ENCODE peak calls at places on chromosomes 16 and 17, in five cellular contexts. One of them, this sample, is unnamed.

GRCh38 chr16:80092686-80093085 is 448.1 kb upstream of the DYNLRB2 start:
- DNase-seq in effector memory CD4-positive, alpha-beta T cell: no peak
- DNase-seq in neuronal stem cell: no peak
- DNase-seq in right lobe of liver: no peak
- DNase-seq in AG04450: no peak
- DNase-seq in this sample: no peak

GRCh38 chr17:16926591-16927451 is 45.1 kb downstream of the TNFRSF13B start:
- DNase-seq in effector memory CD4-positive, alpha-beta T cell: no peak
- DNase-seq in neuronal stem cell: no peak
- DNase-seq in right lobe of liver: peak; percentile 33
- DNase-seq in AG04450: no peak
- DNase-seq in this sample: no peak

GRCh38 chr17:31508310-31509094 is 117.0 kb downstream of the RAB11FIP4 start:
- DNase-seq in effector memory CD4-positive, alpha-beta T cell: peak; percentile 40
- DNase-seq in neuronal stem cell: no peak
- DNase-seq in right lobe of liver: no peak
- DNase-seq in AG04450: no peak
- DNase-seq in this sample: peak; percentile 95

GRCh38 chr16:68231384-68232136 is 4.4 kb downstream of the ESRP2 start:
- DNase-seq in effector memory CD4-positive, alpha-beta T cell: no peak
- DNase-seq in neuronal stem cell: no peak
- DNase-seq in right lobe of liver: no peak
- DNase-seq in AG04450: no peak
- DNase-seq in this sample: no peak

GRCh38 chr16:89172171-89172900 is 788 bp downstream of the CDH15 start:
- DNase-seq in effector memory CD4-positive, alpha-beta T cell: no peak
- DNase-seq in neuronal stem cell: no peak
- DNase-seq in right lobe of liver: no peak
- DNase-seq in AG04450: no peak
- DNase-seq in this sample: no peak

GRCh38 chr17:15090533-15090932 is 174.6 kb downstream of the PMP22 start:
- DNase-seq in effector memory CD4-positive, alpha-beta T cell: no peak
- DNase-seq in neuronal stem cell: no peak
- DNase-seq in right lobe of liver: no peak
- DNase-seq in AG04450: no peak
- DNase-seq in this sample: no peak

GRCh38 chr17:59451706-59452105 is 113.7 kb upstream of the DHX40 start:
- DNase-seq in effector memory CD4-positive, alpha-beta T cell: no peak
- DNase-seq in neuronal stem cell: no peak
- DNase-seq in right lobe of liver: no peak
- DNase-seq in AG04450: no peak
- DNase-seq in this sample: no peak

GRCh38 chr16:84526794-84527485 is 22.5 kb upstream of the MEAK7 start:
- DNase-seq in effector memory CD4-positive, alpha-beta T cell: no peak
- DNase-seq in neuronal stem cell: peak; percentile 44
- DNase-seq in right lobe of liver: no peak
- DNase-seq in AG04450: no peak
- DNase-seq in this sample: no peak

GRCh38 chr16:12092347-12092882 is 115.9 kb downstream of the SNX29 start:
- DNase-seq in effector memory CD4-positive, alpha-beta T cell: no peak
- DNase-seq in neuronal stem cell: no peak
- DNase-seq in right lobe of liver: no peak
- DNase-seq in AG04450: peak; percentile 79
- DNase-seq in this sample: no peak

GRCh38 chr16:23876256-23876896 is 40.6 kb downstream of the PRKCB start:
- DNase-seq in effector memory CD4-positive, alpha-beta T cell: no peak
- DNase-seq in neuronal stem cell: no peak
- DNase-seq in right lobe of liver: no peak
- DNase-seq in AG04450: no peak
- DNase-seq in this sample: no peak
- H3K27ac ChIP-seq in effector memory CD4-positive, alpha-beta T cell: no peak overlapping the region
- H3K27ac ChIP-seq in neuronal stem cell: no peak overlapping the region
- H3K27ac ChIP-seq in right lobe of liver: no peak overlapping the region
- H3K27ac ChIP-seq in AG04450: no peak overlapping the region
- H3K27ac ChIP-seq in this sample: no peak overlapping the region

DNA sequence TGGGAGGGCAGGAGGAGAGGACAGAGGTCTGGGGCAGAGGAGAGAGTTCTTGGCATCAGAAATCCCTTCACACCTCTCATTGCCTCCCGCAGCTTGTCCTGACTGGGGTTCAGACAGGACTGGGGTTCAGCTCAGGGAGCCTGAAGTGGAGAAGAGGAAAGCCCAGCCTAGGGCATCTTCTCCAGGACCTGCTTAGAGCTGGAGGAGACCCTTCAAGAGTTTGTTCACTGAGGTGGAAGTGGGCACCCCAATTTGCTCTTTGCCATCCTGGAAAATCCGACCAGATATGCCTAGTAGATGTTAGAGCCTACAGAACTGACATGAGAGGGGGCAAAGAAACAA is 2.0 kb downstream of the HOXB3 start:
- DNase-seq in effector memory CD4-positive, alpha-beta T cell: no peak
- DNase-seq in neuronal stem cell: no peak
- DNase-seq in right lobe of liver: no peak
- DNase-seq in AG04450: no peak
- DNase-seq in this sample: no peak
- H3K27me3 ChIP-seq in effector memory CD4-positive, alpha-beta T cell: peaks cover 19% of the 10 kb centered on the region
- H3K27me3 ChIP-seq in neuronal stem cell: peaks cover 100% of the 10 kb centered on the region
- H3K27me3 ChIP-seq in right lobe of liver: peaks cover 47% of the 10 kb centered on the region
- H3K27me3 ChIP-seq in AG04450: no peaks in the 10 kb centered on the region
- H3K27me3 ChIP-seq in this sample: peaks cover 50% of the 10 kb centered on the region

DNA sequence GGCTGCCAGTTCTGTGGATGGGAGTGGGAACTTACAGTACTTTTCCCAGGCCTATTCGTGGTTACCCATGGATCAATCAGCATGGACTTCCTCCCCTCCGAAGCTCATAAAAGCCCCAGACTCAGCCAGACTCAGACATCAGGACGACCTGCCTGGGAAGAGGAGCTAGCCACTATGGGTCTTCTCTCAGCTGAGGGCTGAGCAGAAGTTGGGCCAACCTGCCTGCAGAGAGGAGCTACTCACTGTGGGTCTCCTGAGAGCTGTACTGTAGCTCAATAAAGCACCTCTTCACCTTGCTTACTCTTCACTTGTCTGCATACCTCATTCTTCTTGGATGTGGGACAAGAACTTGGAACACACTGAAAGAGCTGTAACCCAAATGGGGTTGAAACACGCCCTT is 73.0 kb upstream of the BRD7 start:
- DNase-seq in effector memory CD4-positive, alpha-beta T cell: no peak
- DNase-seq in neuronal stem cell: no peak
- DNase-seq in right lobe of liver: peak; percentile 23
- DNase-seq in AG04450: no peak
- DNase-seq in this sample: no peak
- H3K27ac ChIP-seq in effector memory CD4-positive, alpha-beta T cell: no peak overlapping the region
- H3K27ac ChIP-seq in neuronal stem cell: no peak overlapping the region
- H3K27ac ChIP-seq in right lobe of liver: no peak overlapping the region
- H3K27ac ChIP-seq in AG04450: no peak overlapping the region
- H3K27ac ChIP-seq in this sample: no peak overlapping the region

GRCh38 chr17:1992541-1992940 is 32.6 kb downstream of the RTN4RL1 start:
- DNase-seq in effector memory CD4-positive, alpha-beta T cell: no peak
- DNase-seq in neuronal stem cell: no peak
- DNase-seq in right lobe of liver: no peak
- DNase-seq in AG04450: no peak
- DNase-seq in this sample: no peak

GRCh38 chr17:1996243-1997145 is 28.6 kb downstream of the RTN4RL1 start:
- DNase-seq in effector memory CD4-positive, alpha-beta T cell: no peak
- DNase-seq in neuronal stem cell: no peak
- DNase-seq in right lobe of liver: no peak
- DNase-seq in AG04450: no peak
- DNase-seq in this sample: no peak

GRCh38 chr17:1997146-1997586 is 28.0 kb downstream of the RTN4RL1 start:
- DNase-seq in effector memory CD4-positive, alpha-beta T cell: no peak
- DNase-seq in neuronal stem cell: no peak
- DNase-seq in right lobe of liver: peak; percentile 74
- DNase-seq in AG04450: no peak
- DNase-seq in this sample: no peak

GRCh38 chr17:1995321-1996242 is 29.6 kb downstream of the RTN4RL1 start:
- DNase-seq in effector memory CD4-positive, alpha-beta T cell: no peak
- DNase-seq in neuronal stem cell: no peak
- DNase-seq in right lobe of liver: no peak
- DNase-seq in AG04450: no peak
- DNase-seq in this sample: no peak

DNA sequence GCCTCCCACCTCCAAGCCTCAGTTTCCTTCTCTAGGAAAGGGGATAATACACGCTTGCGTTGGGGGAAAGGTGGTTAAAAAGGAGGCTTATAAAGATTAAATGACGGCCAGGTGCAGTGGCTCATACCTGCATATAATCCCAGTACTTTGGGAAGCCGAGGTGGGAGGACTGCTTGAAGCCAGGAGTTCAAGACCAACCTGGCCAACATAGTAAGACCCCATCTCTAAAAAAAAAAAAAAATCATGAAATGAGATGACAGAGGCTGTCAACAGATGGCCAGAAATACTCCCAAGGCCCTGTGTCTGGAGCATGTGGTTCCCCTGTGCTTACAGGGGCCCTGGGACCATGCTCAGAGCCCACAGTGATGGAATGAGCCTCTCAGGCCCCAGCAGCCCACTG is 30.4 kb downstream of the RTN4RL1 start:
- DNase-seq in effector memory CD4-positive, alpha-beta T cell: no peak
- DNase-seq in neuronal stem cell: no peak
- DNase-seq in right lobe of liver: no peak
- DNase-seq in AG04450: no peak
- DNase-seq in this sample: no peak
- H3K27me3 ChIP-seq in effector memory CD4-positive, alpha-beta T cell: peaks cover 8% of the 10 kb centered on the region
- H3K27me3 ChIP-seq in neuronal stem cell: no peaks in the 10 kb centered on the region
- H3K27me3 ChIP-seq in right lobe of liver: no peaks in the 10 kb centered on the region
- H3K27me3 ChIP-seq in AG04450: peaks cover 10% of the 10 kb centered on the region
- H3K27me3 ChIP-seq in this sample: peaks cover 7% of the 10 kb centered on the region

GRCh38 chr16:28146536-28146935 is 65.2 kb downstream of the XPO6 start:
- DNase-seq in effector memory CD4-positive, alpha-beta T cell: no peak
- DNase-seq in neuronal stem cell: no peak
- DNase-seq in right lobe of liver: no peak
- DNase-seq in AG04450: no peak
- DNase-seq in this sample: no peak

GRCh38 chr16:28151180-28151579 is 60.6 kb downstream of the XPO6 start:
- DNase-seq in effector memory CD4-positive, alpha-beta T cell: no peak
- DNase-seq in neuronal stem cell: no peak
- DNase-seq in right lobe of liver: no peak
- DNase-seq in AG04450: no peak
- DNase-seq in this sample: no peak

GRCh38 chr16:28149016-28149888 is 62.5 kb downstream of the XPO6 start:
- DNase-seq in effector memory CD4-positive, alpha-beta T cell: no peak
- DNase-seq in neuronal stem cell: no peak
- DNase-seq in right lobe of liver: peak; percentile 45
- DNase-seq in AG04450: no peak
- DNase-seq in this sample: peak; percentile 43
- H3K27ac ChIP-seq in effector memory CD4-positive, alpha-beta T cell: peak overlapping the region; percentile 28
- H3K27ac ChIP-seq in neuronal stem cell: no peak overlapping the region
- H3K27ac ChIP-seq in right lobe of liver: no peak overlapping the region
- H3K27ac ChIP-seq in AG04450: no peak overlapping the region
- H3K27ac ChIP-seq in this sample: peak overlapping the region; percentile 58

DNA sequence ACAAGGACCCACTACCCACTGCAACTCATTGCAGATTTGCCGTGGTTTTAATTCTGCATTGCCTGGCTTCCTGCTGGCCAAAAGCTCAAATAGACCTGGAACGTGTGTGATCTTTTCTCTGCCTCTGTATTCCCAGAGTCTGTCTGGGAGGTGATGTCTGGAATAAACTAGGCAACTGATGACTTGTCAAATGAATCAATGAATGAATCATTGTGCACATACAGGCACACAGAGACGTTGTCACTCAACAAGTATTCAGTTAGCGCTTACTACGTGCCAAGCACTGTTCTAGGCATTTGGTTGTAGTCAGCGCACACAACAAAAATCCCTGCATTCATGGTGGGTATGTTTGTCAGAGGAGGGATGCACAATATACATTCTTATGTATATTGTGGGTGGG is 8.9 kb downstream of the TMEM132E start:
- DNase-seq in effector memory CD4-positive, alpha-beta T cell: no peak
- DNase-seq in neuronal stem cell: no peak
- DNase-seq in right lobe of liver: no peak
- DNase-seq in AG04450: no peak
- DNase-seq in this sample: no peak
- H3K27me3 ChIP-seq in effector memory CD4-positive, alpha-beta T cell: peaks cover 6% of the 10 kb centered on the region
- H3K27me3 ChIP-seq in neuronal stem cell: peaks cover 44% of the 10 kb centered on the region
- H3K27me3 ChIP-seq in right lobe of liver: no peaks in the 10 kb centered on the region
- H3K27me3 ChIP-seq in AG04450: peaks cover 12% of the 10 kb centered on the region
- H3K27me3 ChIP-seq in this sample: peaks cover 10% of the 10 kb centered on the region

GRCh38 chr17:1934901-1935300 is 90.2 kb downstream of the RTN4RL1 start:
- DNase-seq in effector memory CD4-positive, alpha-beta T cell: no peak
- DNase-seq in neuronal stem cell: no peak
- DNase-seq in right lobe of liver: no peak
- DNase-seq in AG04450: no peak
- DNase-seq in this sample: no peak

GRCh38 chr17:1933875-1934715 is 91.0 kb downstream of the RTN4RL1 start:
- DNase-seq in effector memory CD4-positive, alpha-beta T cell: no peak
- DNase-seq in neuronal stem cell: no peak
- DNase-seq in right lobe of liver: no peak
- DNase-seq in AG04450: no peak
- DNase-seq in this sample: no peak

GRCh38 chr17:1931759-1932579 is 93.2 kb downstream of the RTN4RL1 start:
- DNase-seq in effector memory CD4-positive, alpha-beta T cell: no peak
- DNase-seq in neuronal stem cell: peak; percentile 83
- DNase-seq in right lobe of liver: peak; percentile 67
- DNase-seq in AG04450: no peak
- DNase-seq in this sample: no peak

GRCh38 chr17:1928976-1929375 is 96.2 kb downstream of the RTN4RL1 start:
- DNase-seq in effector memory CD4-positive, alpha-beta T cell: no peak
- DNase-seq in neuronal stem cell: no peak
- DNase-seq in right lobe of liver: no peak
- DNase-seq in AG04450: no peak
- DNase-seq in this sample: no peak

DNA sequence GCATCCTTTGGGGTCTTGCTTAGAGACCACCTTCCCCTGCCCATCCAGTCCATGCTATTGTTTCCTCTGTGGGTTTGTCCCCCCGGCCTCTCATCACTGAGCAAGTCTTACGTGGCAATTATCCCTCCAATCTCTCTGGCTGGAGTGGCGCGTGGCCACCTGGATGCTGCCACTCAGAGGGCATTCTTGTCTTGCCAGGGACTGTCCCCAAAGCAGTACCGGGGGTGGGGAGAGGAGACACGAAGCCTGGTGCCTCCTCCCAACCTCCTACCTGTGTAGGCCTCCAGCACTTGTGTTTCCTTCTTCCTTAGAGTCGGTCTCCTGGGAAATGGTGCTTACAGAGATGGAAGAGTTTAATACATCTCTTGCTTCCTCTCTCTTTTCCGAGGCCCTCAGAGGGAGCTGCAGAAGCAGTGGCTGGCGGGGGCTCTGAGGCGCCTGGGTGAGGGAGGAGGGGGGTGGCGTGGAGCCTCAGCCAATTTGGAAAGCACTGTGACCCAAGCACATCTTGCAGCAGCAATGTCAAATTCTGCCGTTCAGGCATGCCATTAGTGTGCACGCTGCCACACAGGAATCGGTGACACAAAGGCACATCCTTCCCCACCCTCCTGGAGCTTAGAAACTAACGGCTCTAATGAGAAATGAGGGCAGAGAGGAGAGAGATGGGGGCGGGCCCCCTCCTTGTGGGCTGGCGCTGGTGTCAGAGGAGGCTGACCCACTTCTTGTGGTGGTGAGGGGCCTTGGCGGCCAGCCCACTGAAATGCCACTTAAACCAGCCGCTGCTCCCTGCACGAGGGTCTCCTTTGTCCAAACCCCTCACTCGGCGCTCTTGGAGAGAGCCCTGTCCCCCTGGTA is 95.0 kb downstream of the RTN4RL1 start:
- DNase-seq in effector memory CD4-positive, alpha-beta T cell: no peak
- DNase-seq in neuronal stem cell: no peak
- DNase-seq in right lobe of liver: no peak
- DNase-seq in AG04450: no peak
- DNase-seq in this sample: no peak
- H3K27ac ChIP-seq in effector memory CD4-positive, alpha-beta T cell: no peak overlapping the region
- H3K27ac ChIP-seq in neuronal stem cell: peak overlapping the region; percentile 44
- H3K27ac ChIP-seq in right lobe of liver: no peak overlapping the region
- H3K27ac ChIP-seq in AG04450: no peak overlapping the region
- H3K27ac ChIP-seq in this sample: no peak overlapping the region

GRCh38 chr17:74918906-74919305 is 4.1 kb downstream of the USH1G start:
- DNase-seq in effector memory CD4-positive, alpha-beta T cell: no peak
- DNase-seq in neuronal stem cell: no peak
- DNase-seq in right lobe of liver: no peak
- DNase-seq in AG04450: no peak
- DNase-seq in this sample: no peak
- H3K27me3 ChIP-seq in effector memory CD4-positive, alpha-beta T cell: peaks cover 16% of the 10 kb centered on the region
- H3K27me3 ChIP-seq in neuronal stem cell: peaks cover 50% of the 10 kb centered on the region
- H3K27me3 ChIP-seq in right lobe of liver: peaks cover 11% of the 10 kb centered on the region
- H3K27me3 ChIP-seq in AG04450: peaks cover 56% of the 10 kb centered on the region
- H3K27me3 ChIP-seq in this sample: no peaks in the 10 kb centered on the region

This sample was measured in CD4-positive, CD25-positive, alpha-beta regulatory T cell.